ENCODE peak calls at places on chromosomes 6 and 20, in five cellular contexts. T is NCI-H2081, B is OCI-LY7, V is WTC11, C is mesothelial cell of epicardium. W is an unnamed sample.

GRCh38 chr6:67591910-67592309 is 1043.2 kb upstream of the ADGRB3 start:
- DNase-seq in T (no peak), B (no peak), V (no peak), C (no peak), W (no peak)

GRCh38 chr6:167932468-167933276 is 64.8 kb upstream of the KIF25 start:
- DNase-seq in T (no peak), B (no peak), V (no peak), C (no peak), W (no peak)

GRCh38 chr6:10951675-10952282 is 64.9 kb downstream of the SYCP2L start:
- DNase-seq in T (no peak), B (peak), V (no peak), C (no peak), W (peak)

GRCh38 chr6:3403244-3404154 is 53.4 kb downstream of the SLC22A23 start:
- DNase-seq in T (no peak), B (no peak), V (no peak), C (no peak), W (no peak)

GRCh38 chr6:35411066-35411465 is 41.1 kb upstream of the FANCE start:
- DNase-seq in T (no peak), B (peak), V (no peak), C (no peak), W (no peak)

GRCh38 chr6:136191606-136192005 is 58.5 kb downstream of the MTFR2 start:
- DNase-seq in T (no peak), B (no peak), V (no peak), C (no peak), W (no peak)

GRCh38 chr6:2510341-2510740 is 240.4 kb downstream of the MYLK4 start:
- DNase-seq in T (no peak), B (no peak), V (no peak), C (no peak), W (no peak)

GRCh38 chr6:138485005-138485545 is 14.2 kb downstream of the NHSL1 start:
- DNase-seq in T (no peak), B (no peak), V (no peak), C (no peak), W (peak)

GRCh38 chr6:168090064-168090690 is 11.2 kb upstream of the FRMD1 start:
- DNase-seq in T (no peak), B (no peak), V (no peak), C (no peak), W (no peak)

GRCh38 chr20:478949-479429 is 16.7 kb upstream of the TBC1D20 start:
- DNase-seq in T (peak), B (peak), V (no peak), C (no peak), W (peak)

GRCh38 chr20:45427236-45428149 is 11.6 kb downstream of the PIGT start:
- DNase-seq in T (no peak), B (no peak), V (no peak), C (no peak), W (no peak)

GRCh38 chr6:14060971-14061370 is 56.6 kb upstream of the CD83 start:
- DNase-seq in T (no peak), B (no peak), V (no peak), C (no peak), W (peak)

GRCh38 chr20:22808628-22809027 is 224.3 kb upstream of the FOXA2 start:
- DNase-seq in T (no peak), B (no peak), V (no peak), C (no peak), W (peak)

GRCh38 chr6:35735452-35735851 is 1.4 kb upstream of the ARMC12 start:
- DNase-seq in T (no peak), B (no peak), V (no peak), C (no peak), W (no peak)

W was measured in M059J.